ENCODE peak calls at places on chromosomes 6 and 20, in seven cellular contexts. Y, O, G, L, B, R and K are unnamed samples.

GRCh38 chr6:134997133-134997841 is 47.4 kb upstream of the ALDH8A1 start:
- DNase-seq in B (no peak), L (no peak), R (no peak), O (no peak), Y (no peak), G (no peak), K (no peak)

GRCh38 chr6:31821301-31822037 is 6.1 kb upstream of the HSPA1B start:
- DNase-seq in R (no peak), L (peak; percentile 79), B (no peak), G (peak; percentile 63), O (no peak), Y (no peak), K (peak; percentile 31)

GRCh38 chr6:149246691-149247384 is 70.7 kb upstream of the TAB2 start:
- DNase-seq in O (no peak), G (peak; percentile 57), Y (no peak), B (no peak), L (no peak), R (no peak), K (no peak)

GRCh38 chr20:15653396-15654207 is 919.6 kb downstream of the KIF16B start:
- DNase-seq in L (no peak), B (no peak), G (no peak), R (no peak), O (no peak), Y (no peak), K (no peak)

GRCh38 chr6:3766219-3766618 is 14.7 kb upstream of the PXDC1 start:
- DNase-seq in B (no peak), O (peak; percentile 80), R (no peak), G (no peak), L (no peak), Y (no peak), K (no peak)

GRCh38 chr6:3517350-3517749 is 60.5 kb upstream of the SLC22A23 start:
- DNase-seq in O (no peak), L (no peak), G (no peak), B (no peak), R (no peak), Y (no peak), K (no peak)

GRCh38 chr6:62803094-62803493 is 408.2 kb upstream of the FKBP1C start:
- DNase-seq in L (no peak), G (no peak), O (no peak), R (no peak), Y (no peak), B (no peak), K (no peak)

GRCh38 chr6:19836799-19837510 is at the start of gene ID4:
- DNase-seq in B (no peak), L (peak; percentile 85), R (no peak), O (no peak), Y (no peak), G (no peak), K (peak; percentile 89)

GRCh38 chr6:82364087-82365010 is 732 bp downstream of the TPBG start:
- DNase-seq in R (no peak), L (peak; percentile 31), Y (peak; percentile 54), O (no peak), B (no peak), G (peak; percentile 51), K (no peak)

GRCh38 chr20:22379472-22379871 is 204.9 kb downstream of the FOXA2 start:
- DNase-seq in Y (peak; percentile 77), L (no peak), R (no peak), B (no peak), O (no peak), G (no peak), K (no peak)

GRCh38 chr20:884983-885952 is 30.9 kb downstream of the ANGPT4 start:
- DNase-seq in G (no peak), R (no peak), O (no peak), L (no peak), Y (no peak), B (no peak), K (no peak)

GRCh38 chr6:39377530-39377929 is 55.0 kb upstream of the KCNK16 start:
- DNase-seq in O (peak; percentile 72), Y (peak; percentile 23), L (peak; percentile 80), R (no peak), B (no peak), G (peak; percentile 45), K (peak; percentile 62)

GRCh38 chr6:91097316-91097878 is 510.5 kb upstream of the MAP3K7 start:
- DNase-seq in L (peak; percentile 47), Y (no peak), R (no peak), B (no peak), G (no peak), O (peak; percentile 81), K (no peak)

GRCh38 chr6:34560366-34561226 is 4.5 kb upstream of the SPDEF start:
- DNase-seq in B (no peak), R (no peak), G (no peak), O (peak; percentile 22), L (peak; percentile 16), Y (no peak), K (no peak)

GRCh38 chr6:106182455-106182854 is 96.3 kb downstream of the PRDM1 start:
- DNase-seq in L (no peak), R (no peak), B (no peak), Y (no peak), G (peak; percentile 50), O (no peak), K (no peak)

GRCh38 chr6:40759259-40759658 is 172.1 kb upstream of the LRFN2 start:
- DNase-seq in L (no peak), O (no peak), G (no peak), B (no peak), Y (no peak), R (no peak), K (no peak)

GRCh38 chr20:37392441-37393195 is 46.7 kb downstream of the SRC start:
- DNase-seq in Y (no peak), G (no peak), L (no peak), B (no peak), O (no peak), R (no peak), K (no peak)

GRCh38 chr6:27188885-27189418 is 58.5 kb upstream of the PRSS16 start:
- DNase-seq in L (peak; percentile 48), R (peak; percentile 66), G (peak; percentile 61), B (peak; percentile 17), Y (peak; percentile 64), O (peak; percentile 64), K (peak; percentile 78)

GRCh38 chr6:54283877-54284860 is 24.1 kb upstream of the TINAG start:
- DNase-seq in L (no peak), R (no peak), B (no peak), Y (no peak), G (no peak), O (no peak), K (no peak)

GRCh38 chr20:34525709-34526416 is 9.6 kb downstream of the DYNLRB1 start:
- DNase-seq in Y (peak; percentile 93), O (peak; percentile 28), B (no peak), L (peak; percentile 58), R (no peak), G (no peak), K (no peak)

GRCh38 chr20:50982372-50982771 is 23.8 kb downstream of the MOCS3 start:
- DNase-seq in R (no peak), B (no peak), O (no peak), Y (no peak), G (no peak), L (no peak), K (no peak)

GRCh38 chr6:150830409-150831165 is 34.9 kb upstream of the MTHFD1L start:
- DNase-seq in Y (no peak), B (no peak), L (no peak), G (no peak), R (no peak), O (no peak), K (no peak)

GRCh38 chr6:23663652-23664051 is 462.4 kb upstream of the NRSN1 start:
- DNase-seq in G (no peak), O (no peak), B (no peak), R (no peak), Y (no peak), L (no peak), K (no peak)

GRCh38 chr6:95095855-95096254 is 481.5 kb upstream of the MANEA start:
- DNase-seq in R (no peak), G (no peak), B (no peak), O (no peak), Y (no peak), L (no peak), K (no peak)

GRCh38 chr6:113894712-113895674 is 37.8 kb downstream of the MARCKS start:
- DNase-seq in L (no peak), G (no peak), O (peak; percentile 59), B (no peak), Y (no peak), R (no peak), K (peak; percentile 46)

GRCh38 chr6:55379895-55380294 is 52.6 kb downstream of the GFRAL start:
- DNase-seq in O (no peak), Y (no peak), B (no peak), R (no peak), G (no peak), L (no peak), K (no peak)

GRCh38 chr6:62445521-62445920 is 159.5 kb upstream of the KHDRBS2 start:
- DNase-seq in Y (no peak), G (no peak), O (no peak), R (no peak), L (no peak), B (no peak), K (no peak)

GRCh38 chr6:165557674-165558073 is 105.4 kb downstream of the PDE10A start:
- DNase-seq in O (no peak), Y (no peak), L (no peak), G (no peak), R (no peak), B (no peak), K (no peak)